ENCODE peak calls at places on chromosome 6, in six cellular contexts. Y, W, Q, P, L and T are unnamed samples.

GRCh38 chr6:115485400-115485799 is 575.3 kb downstream of the FRK start:
- DNase-seq in Y (no peak), P (no peak), W (no peak), Q (no peak), L (no peak), T (no peak)

GRCh38 chr6:70955441-70956190 is 1.2 kb downstream of the B3GAT2 start:
- DNase-seq in Y (peak; percentile 94), P (peak; percentile 90), Q (peak; percentile 92), L (peak; percentile 68), W (no peak), T (peak; percentile 66)

GRCh38 chr6:161671117-161671516 is 397.3 kb upstream of the AGPAT4 start:
- DNase-seq in P (no peak), Y (no peak), W (no peak), L (no peak), Q (no peak), T (no peak)

GRCh38 chr6:31898200-31899011 is 908 bp upstream of the EHMT2 start:
- DNase-seq in Q (no peak), Y (peak; percentile 69), W (no peak), L (peak; percentile 44), P (no peak), T (no peak)

GRCh38 chr6:135268740-135269139 is 87.6 kb downstream of the MYB start:
- DNase-seq in Q (no peak), P (no peak), Y (no peak), W (no peak), L (no peak), T (no peak)

GRCh38 chr6:44222486-44222986 is 859 bp upstream of the SLC29A1 start:
- DNase-seq in Q (no peak), Y (no peak), P (no peak), W (no peak), L (no peak), T (no peak)

GRCh38 chr6:2899596-2899995 is 3.5 kb downstream of the SERPINB9 start:
- DNase-seq in W (no peak), L (no peak), Q (no peak), P (no peak), Y (no peak), T (no peak)

GRCh38 chr6:163226836-163227485 is 187.6 kb upstream of the QKI start:
- DNase-seq in Y (no peak), P (no peak), Q (no peak), L (no peak), W (no peak), T (no peak)

GRCh38 chr6:117783280-117783679 is 108.0 kb downstream of the NUS1 start:
- DNase-seq in L (no peak), P (no peak), W (no peak), Y (no peak), Q (no peak), T (no peak)

GRCh38 chr6:126640921-126641320 is 301.0 kb downstream of the CENPW start:
- DNase-seq in L (no peak), W (no peak), Y (no peak), P (no peak), Q (no peak), T (no peak)

GRCh38 chr6:30515106-30515505 is 25.8 kb downstream of the HLA-E start:
- DNase-seq in Q (no peak), L (no peak), Y (no peak), W (no peak), P (no peak), T (no peak)

GRCh38 chr6:141610741-141611140 is 522.0 kb upstream of the GJE1 start:
- DNase-seq in Y (no peak), Q (no peak), L (peak; percentile 29), W (no peak), P (peak; percentile 17), T (no peak)

DNA sequence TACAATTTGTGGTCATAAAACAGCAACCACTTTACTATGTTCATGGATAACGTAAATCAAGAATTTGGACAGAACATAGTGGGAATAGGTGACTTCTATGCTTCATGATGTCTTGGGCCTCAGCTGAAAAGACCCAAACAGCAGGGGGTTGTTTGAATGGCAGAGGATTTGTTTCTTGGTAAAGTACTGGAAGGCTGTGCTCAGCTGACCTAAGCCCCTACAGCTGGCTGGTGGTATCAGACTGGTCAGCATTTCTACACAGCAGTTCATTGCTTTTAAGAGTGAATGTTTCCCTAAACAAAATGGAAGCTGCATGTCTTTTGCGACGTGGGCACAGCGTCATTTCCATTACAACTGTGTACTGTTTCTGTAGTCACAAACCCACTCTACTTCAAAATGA is 148.5 kb upstream of the DEFB112 start:
- DNase-seq in Y (no peak), L (no peak), Q (no peak), W (no peak), P (no peak), T (no peak)
- TF ChIP-seq CTCF in Y (no peak), L (no peak), Q (no peak), W (no peak), P (no peak), T (no peak)

GRCh38 chr6:40536442-40536841 is 50.7 kb downstream of the LRFN2 start:
- DNase-seq in Q (peak; percentile 33), L (no peak), Y (peak; percentile 42), W (no peak), P (no peak), T (no peak)
- TF ChIP-seq CTCF in Q (peak; percentile 45), L (peak; percentile 4), Y (peak; percentile 25), W (peak; percentile 12), P (no peak), T (no peak)

GRCh38 chr6:43143235-43144124 is 27.6 kb upstream of the SRF start:
- DNase-seq in Y (peak; percentile 96), L (peak; percentile 85), Q (peak; percentile 93), P (peak; percentile 85), W (peak; percentile 62), T (no peak)
- TF ChIP-seq CTCF in Y (peak; percentile 98), L (peak; percentile 87), Q (peak; percentile 92), P (peak; percentile 97), W (peak; percentile 99), T (peak; percentile 86)

DNA sequence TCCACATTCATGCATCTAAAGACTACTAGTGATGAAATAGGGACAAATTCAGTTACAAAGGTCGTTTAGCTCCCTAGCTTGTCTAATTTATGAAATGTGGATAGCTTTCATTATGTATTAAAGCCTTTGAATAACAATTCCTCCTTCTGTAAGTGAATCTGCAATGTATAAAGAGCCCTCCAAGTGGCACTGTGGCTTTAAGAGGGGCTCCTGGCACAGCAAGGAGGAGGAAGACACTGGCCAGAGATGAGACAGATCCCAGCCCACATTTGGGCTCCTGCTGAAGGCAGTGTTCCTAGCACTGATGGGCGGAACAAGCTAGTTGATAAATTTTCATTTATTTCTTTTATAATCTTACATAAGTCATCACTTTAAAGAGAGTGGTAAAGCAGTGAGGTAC is 17.6 kb upstream of the FUCA2 start:
- DNase-seq in W (no peak), P (no peak), Q (no peak), L (no peak), Y (peak; percentile 25), T (no peak)
- TF ChIP-seq CTCF in W (no peak), P (no peak), Q (peak; percentile 7), L (peak; percentile 18), Y (peak; percentile 29), T (no peak)

GRCh38 chr6:15950962-15951569 is 177.8 kb upstream of the MYLIP start:
- DNase-seq in Y (no peak), L (no peak), W (no peak), Q (no peak), P (no peak), T (no peak)

GRCh38 chr6:15948930-15949900 is 179.7 kb upstream of the MYLIP start:
- DNase-seq in L (no peak), W (no peak), Y (peak; percentile 72), P (peak; percentile 59), Q (peak; percentile 17), T (no peak)

GRCh38 chr6:15953152-15953880 is 175.6 kb upstream of the MYLIP start:
- DNase-seq in Y (no peak), Q (peak; percentile 26), W (no peak), P (no peak), L (peak; percentile 24), T (no peak)

GRCh38 chr6:15955484-15955883 is 173.4 kb upstream of the MYLIP start:
- DNase-seq in Q (no peak), Y (no peak), P (no peak), W (no peak), L (no peak), T (no peak)

DNA sequence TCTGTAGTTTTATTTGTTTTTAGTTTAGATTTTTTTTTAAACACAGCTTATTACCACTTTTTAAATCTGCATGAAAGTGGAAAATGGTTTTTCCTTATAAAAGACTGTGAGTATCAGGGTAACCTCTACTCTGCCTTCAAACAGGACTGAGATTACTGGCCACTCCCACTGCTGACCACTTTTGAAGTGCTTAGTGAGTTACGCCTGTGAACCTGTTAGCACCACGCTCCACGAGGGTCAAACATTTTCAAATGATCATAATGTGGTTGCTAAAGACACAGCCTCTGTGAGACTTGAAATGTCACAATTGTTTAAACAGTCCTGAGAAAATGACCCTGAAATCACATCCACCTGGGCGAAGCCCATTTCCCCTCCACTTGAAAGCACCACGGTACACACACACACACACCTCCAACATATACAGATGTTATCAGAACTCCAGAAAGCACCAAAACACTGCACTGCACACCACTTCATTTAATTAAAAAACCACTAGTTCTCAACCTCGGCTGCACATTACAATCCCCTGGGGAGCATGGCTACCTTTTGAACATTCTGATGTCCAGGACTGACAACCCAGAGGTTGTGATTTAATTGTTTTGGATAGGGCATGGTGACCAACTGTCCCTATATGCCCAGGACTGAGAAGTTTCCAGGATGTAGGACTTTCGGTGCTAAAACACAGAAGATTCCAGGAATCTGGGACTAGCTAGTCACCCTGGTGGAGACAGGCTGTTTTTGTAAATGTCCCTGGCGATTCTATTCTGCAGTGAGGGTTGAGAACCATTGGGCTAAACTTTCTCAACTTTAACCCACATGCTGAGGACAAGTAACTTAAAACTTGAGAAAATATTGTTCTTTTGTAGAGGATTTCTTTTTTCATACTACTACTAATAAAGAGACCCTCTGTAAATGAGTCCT is 176.4 kb upstream of the MYLIP start:
- DNase-seq in Q (peak; percentile 41), P (no peak), W (no peak), L (no peak), Y (no peak), T (no peak)
- TF ChIP-seq CTCF in Q (no peak), P (no peak), W (no peak), L (no peak), Y (no peak), T (no peak)

GRCh38 chr6:133632906-133633305 is 256.0 kb upstream of the TCF21 start:
- DNase-seq in W (no peak), L (no peak), Y (no peak), P (no peak), Q (no peak), T (no peak)

GRCh38 chr6:133631421-133631820 is 257.5 kb upstream of the TCF21 start:
- DNase-seq in P (no peak), W (no peak), Q (no peak), Y (no peak), L (peak; percentile 49), T (no peak)

GRCh38 chr6:133632206-133632605 is 256.7 kb upstream of the TCF21 start:
- DNase-seq in Q (no peak), P (no peak), L (peak; percentile 56), W (no peak), Y (peak; percentile 24), T (no peak)

GRCh38 chr6:133634474-133634873 is 254.4 kb upstream of the TCF21 start:
- DNase-seq in P (no peak), Q (no peak), L (no peak), Y (no peak), W (no peak), T (no peak)

GRCh38 chr6:133630651-133631050 is 258.3 kb upstream of the TCF21 start:
- DNase-seq in L (no peak), Q (no peak), P (no peak), W (no peak), Y (no peak), T (no peak)
- TF ChIP-seq CTCF in L (no peak), Q (no peak), P (no peak), W (no peak), Y (no peak), T (no peak)